ENCODE peak calls at places on chromosome 19, in seven cellular contexts. K, F, S, J, W, T and A are unnamed samples.

GRCh38 chr19:58227964-58228583 is 640 bp upstream of the ZNF544 start:
- DNase-seq in T (no peak), K (peak), J (no peak), S (no peak), W (no peak), F (no peak), A (no peak)

GRCh38 chr19:29871143-29871542 is 59.4 kb downstream of the CCNE1 start:
- DNase-seq in F (no peak), J (no peak), S (no peak), T (no peak), K (no peak), W (no peak), A (no peak)

GRCh38 chr19:3807131-3807480 is 20.9 kb upstream of the MATK start:
- DNase-seq in K (no peak), W (no peak), F (no peak), T (no peak), J (no peak), S (no peak), A (no peak)

GRCh38 chr19:28039677-28040381 is 1173.1 kb downstream of the UQCRFS1 start:
- DNase-seq in F (no peak), J (no peak), T (no peak), S (no peak), W (no peak), K (no peak), A (no peak)

GRCh38 chr19:3041756-3042517 is 12.9 kb upstream of the TLE2 start:
- DNase-seq in S (no peak), T (no peak), J (no peak), W (no peak), F (no peak), K (peak), A (no peak)

GRCh38 chr19:8145969-8146368 is 3.4 kb downstream of the FBN3 start:
- DNase-seq in S (no peak), F (no peak), J (no peak), W (no peak), K (no peak), T (no peak), A (no peak)

GRCh38 chr19:42252365-42253244 is 2.3 kb downstream of the ERF start:
- DNase-seq in S (no peak), J (peak), T (peak), F (no peak), W (no peak), K (peak), A (no peak)

GRCh38 chr19:6288737-6289136 is 9.0 kb upstream of the MLLT1 start:
- DNase-seq in W (no peak), T (no peak), F (no peak), K (no peak), J (no peak), S (no peak), A (no peak)

GRCh38 chr19:1856698-1857603 is 6.4 kb downstream of the KLF16 start:
- DNase-seq in W (peak), J (peak), F (peak), T (peak), S (peak), K (peak), A (peak)

GRCh38 chr19:41159861-41160260 is 33.2 kb upstream of the CYP2S1 start:
- DNase-seq in K (no peak), T (no peak), S (no peak), W (no peak), J (no peak), F (no peak), A (no peak)

GRCh38 chr19:41166888-41167804 is 25.9 kb upstream of the CYP2S1 start:
- DNase-seq in F (no peak), J (no peak), K (no peak), T (no peak), W (peak), S (no peak), A (no peak)

GRCh38 chr19:41156207-41156606 is 36.8 kb upstream of the CYP2S1 start:
- DNase-seq in J (no peak), F (no peak), S (no peak), T (no peak), K (no peak), W (no peak), A (no peak)

GRCh38 chr19:41161903-41162302 is 31.1 kb upstream of the CYP2S1 start:
- DNase-seq in K (no peak), J (no peak), T (no peak), S (no peak), F (no peak), W (no peak), A (no peak)
- TF ChIP-seq CTCF in K (peak), J (peak), T (no peak), S (no peak), F (no peak), W (no peak), A (no peak)

DNA sequence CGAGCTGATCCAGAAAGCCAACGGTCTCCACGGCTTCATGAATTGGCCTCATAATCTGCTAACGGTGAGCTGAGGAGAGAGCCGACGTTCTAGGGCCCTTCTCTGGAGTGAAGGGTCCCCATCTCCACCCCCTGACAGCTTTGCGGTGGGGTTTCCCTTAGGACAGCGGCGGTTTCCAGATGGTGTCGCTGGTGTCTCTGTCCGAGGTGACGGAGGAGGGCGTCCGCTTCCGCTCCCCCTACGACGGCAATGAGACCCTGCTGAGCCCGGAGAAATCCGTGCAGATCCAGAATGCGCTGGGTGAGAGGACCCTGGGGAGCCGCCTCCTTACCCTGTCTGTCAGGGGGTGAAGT is 692 bp downstream of the QTRT1 start:
- DNase-seq in T (no peak), S (no peak), W (peak), F (no peak), K (peak), J (no peak), A (peak)
- TF ChIP-seq CTCF in T (no peak), S (no peak), W (no peak), F (no peak), K (no peak), J (no peak), A (no peak)

DNA sequence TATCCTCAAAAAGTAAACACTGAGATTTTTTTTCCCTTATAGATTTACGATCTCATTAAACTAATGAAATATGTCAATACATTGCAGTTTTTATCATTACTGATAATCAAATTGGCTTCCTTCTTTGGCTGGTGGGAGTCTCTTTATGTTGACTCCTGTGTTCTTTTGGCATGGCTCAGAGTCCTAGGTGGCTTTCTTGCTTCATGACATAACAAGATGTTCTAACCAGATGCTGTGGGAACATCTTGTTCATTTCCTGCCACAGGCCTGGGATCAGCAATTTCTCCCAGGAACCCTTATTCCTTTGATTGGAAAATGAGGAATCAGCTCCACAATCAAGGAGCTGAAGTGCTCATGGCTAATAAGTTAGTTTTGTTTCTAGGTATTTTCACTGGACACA is 13.2 kb upstream of the CYP4F22 start:
- DNase-seq in K (no peak), W (no peak), F (no peak), T (no peak), J (no peak), S (no peak), A (no peak)
- TF ChIP-seq CTCF in K (no peak), W (no peak), F (no peak), T (no peak), J (no peak), S (no peak), A (no peak)

DNA sequence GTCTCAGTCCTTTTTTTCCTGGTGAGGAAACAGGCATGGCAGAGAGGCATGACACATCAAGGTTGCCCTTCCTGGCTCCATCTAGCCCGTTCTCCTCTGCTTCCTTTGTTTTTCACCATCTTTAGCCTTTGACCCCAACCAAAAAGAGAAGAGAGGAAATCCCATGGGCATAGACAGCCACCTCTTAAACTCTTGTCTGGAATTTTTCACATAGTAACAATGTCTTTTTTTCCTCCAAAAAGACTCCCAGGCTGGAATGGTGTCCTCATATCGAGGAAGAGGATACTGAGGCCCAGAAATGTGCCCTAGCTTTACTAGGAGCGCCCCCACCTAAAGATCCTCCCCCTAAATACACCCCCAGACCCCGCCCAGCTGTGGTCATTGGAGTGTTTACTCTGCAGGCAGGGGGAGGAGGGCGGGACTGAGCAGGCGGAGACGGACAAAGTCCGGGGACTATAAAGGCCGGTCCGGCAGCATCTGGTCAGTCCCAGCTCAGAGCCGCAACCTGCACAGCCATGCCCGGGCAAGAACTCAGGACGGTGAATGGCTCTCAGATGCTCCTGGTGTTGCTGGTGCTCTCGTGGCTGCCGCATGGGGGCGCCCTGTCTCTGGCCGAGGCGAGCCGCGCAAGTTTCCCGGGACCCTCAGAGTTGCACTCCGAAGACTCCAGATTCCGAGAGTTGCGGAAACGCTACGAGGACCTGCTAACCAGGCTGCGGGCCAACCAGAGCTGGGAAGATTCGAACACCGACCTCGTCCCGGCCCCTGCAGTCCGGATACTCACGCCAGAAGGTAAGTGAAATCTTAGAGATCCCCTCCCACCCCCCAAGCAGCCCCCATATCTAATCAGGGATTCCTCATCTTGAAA is at the start of gene GDF15:
- DNase-seq in K (peak), T (peak), W (peak), S (peak), F (peak), J (peak), A (peak)
- TF ChIP-seq CTCF in K (peak), T (peak), W (peak), S (peak), F (peak), J (peak), A (peak)

GRCh38 chr19:15424692-15425272 is 6.0 kb upstream of the AKAP8L start:
- DNase-seq in T (no peak), K (no peak), S (peak), J (no peak), F (no peak), W (no peak), A (no peak)
- TF ChIP-seq CTCF in T (no peak), K (no peak), S (no peak), J (no peak), F (no peak), W (no peak), A (no peak)

DNA sequence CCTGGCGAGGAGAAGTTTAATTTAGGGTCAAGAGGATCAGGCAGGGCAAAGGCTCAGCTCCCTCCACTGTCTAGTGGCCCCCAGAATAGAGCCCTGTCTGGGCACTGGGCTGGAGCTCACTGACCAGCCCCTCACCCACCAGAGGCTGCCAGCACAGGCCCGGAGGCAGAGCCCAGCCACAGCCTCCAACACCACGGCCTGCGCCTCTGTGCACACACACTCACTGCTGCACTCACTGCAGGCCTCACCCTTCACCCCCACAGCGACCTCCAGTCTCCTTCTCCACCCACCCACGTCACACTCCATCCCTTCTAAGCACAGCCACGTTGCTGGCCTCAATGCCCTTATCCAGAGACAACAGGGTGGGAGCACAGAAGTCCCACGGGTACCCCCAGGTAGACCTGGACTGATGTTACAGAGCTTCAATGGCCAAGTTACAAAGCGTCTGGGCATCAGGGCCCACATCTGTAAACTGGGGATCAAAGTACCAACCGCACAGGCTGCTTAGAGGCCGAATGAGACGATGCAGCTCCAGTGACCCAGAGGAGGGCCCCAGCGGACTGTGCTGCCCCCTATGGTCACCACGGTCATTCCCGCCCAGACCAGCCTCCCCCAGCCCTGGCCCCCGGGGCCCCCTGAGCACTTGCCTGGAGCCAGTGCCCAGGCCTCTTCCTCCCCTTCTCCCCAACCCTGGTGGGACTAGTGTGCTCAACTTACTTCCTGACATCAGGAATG is 4.5 kb upstream of the PRKD2 start:
- DNase-seq in K (no peak), J (no peak), W (no peak), F (no peak), S (no peak), T (no peak), A (peak)
- TF ChIP-seq CTCF in K (no peak), J (no peak), W (no peak), F (no peak), S (no peak), T (no peak), A (peak)